ENCODE peak calls at places on chromosomes 6 and 20, in four cellular contexts. I, Z, V and Y are unnamed samples.

GRCh38 chr6:154509421-154510143 is 903 bp downstream of the CNKSR3 start:
- DNase-seq in I (no peak), Z (peak; percentile 58), V (peak; percentile 49), Y (peak; percentile 28)

GRCh38 chr20:37295595-37295994 is 6.1 kb downstream of the MANBAL start:
- DNase-seq in I (no peak), Z (peak; percentile 35), V (no peak), Y (no peak)

GRCh38 chr6:27605401-27606342 is 132.8 kb upstream of the ZNF184 start:
- DNase-seq in I (no peak), Z (peak; percentile 95), V (no peak), Y (no peak)

GRCh38 chr6:158040051-158040803 is 58.6 kb downstream of the SYNJ2 start:
- DNase-seq in I (peak; percentile 85), Z (peak; percentile 99), V (peak; percentile 97), Y (peak; percentile 53)

GRCh38 chr20:44603327-44603726 is 20.9 kb downstream of the PKIG start:
- DNase-seq in I (no peak), Z (no peak), V (no peak), Y (no peak)

GRCh38 chr20:18705490-18705889 is 108.1 kb upstream of the SCP2D1 start:
- DNase-seq in I (peak; percentile 89), Z (peak; percentile 65), V (no peak), Y (no peak)

GRCh38 chr20:59253779-59254319 is 46.6 kb upstream of the EDN3 start:
- DNase-seq in I (no peak), Z (peak; percentile 58), V (peak; percentile 32), Y (no peak)

GRCh38 chr6:27163858-27164257 is 83.6 kb upstream of the PRSS16 start:
- DNase-seq in I (no peak), Z (no peak), V (no peak), Y (no peak)

GRCh38 chr6:160952633-160953281 is 38.8 kb upstream of the MAP3K4 start:
- DNase-seq in I (no peak), Z (no peak), V (no peak), Y (no peak)

GRCh38 chr20:19381947-19382346 is 169.5 kb downstream of the SLC24A3 start:
- DNase-seq in I (no peak), Z (no peak), V (no peak), Y (no peak)

GRCh38 chr6:155050311-155050710 is 55.2 kb downstream of the TIAM2 start:
- DNase-seq in I (no peak), Z (peak; percentile 67), V (no peak), Y (no peak)

GRCh38 chr20:10304474-10305046 is 85.9 kb downstream of the SNAP25 start:
- DNase-seq in I (no peak), Z (no peak), V (no peak), Y (no peak)

GRCh38 chr20:32515631-32516101 is 69.5 kb downstream of the NOL4L start:
- DNase-seq in I (no peak), Z (no peak), V (no peak), Y (no peak)

GRCh38 chr20:2168946-2169345 is 67.3 kb downstream of the STK35 start:
- DNase-seq in I (no peak), Z (no peak), V (no peak), Y (no peak)

GRCh38 chr6:12051861-12052368 is 39.8 kb downstream of the HIVEP1 start:
- DNase-seq in I (no peak), Z (peak; percentile 51), V (no peak), Y (no peak)

GRCh38 chr6:15246217-15247211 is 645 bp downstream of the JARID2 start:
- DNase-seq in I (no peak), Z (no peak), V (no peak), Y (no peak)

GRCh38 chr6:15911753-15912504 is 217.0 kb upstream of the MYLIP start:
- DNase-seq in I (no peak), Z (no peak), V (no peak), Y (no peak)

GRCh38 chr6:85136310-85136709 is 313.6 kb upstream of the NT5E start:
- DNase-seq in I (no peak), Z (no peak), V (no peak), Y (no peak)

GRCh38 chr6:113723182-113723581 is 134.0 kb upstream of the MARCKS start:
- DNase-seq in I (no peak), Z (no peak), V (no peak), Y (no peak)

GRCh38 chr20:37864275-37864674 is 38.7 kb upstream of the VSTM2L start:
- DNase-seq in I (no peak), Z (no peak), V (no peak), Y (no peak)

GRCh38 chr6:108878942-108879341 is 30.7 kb downstream of the ARMC2 start:
- DNase-seq in I (no peak), Z (no peak), V (no peak), Y (no peak)

GRCh38 chr6:63750400-63750799 is 114.8 kb downstream of the PHF3 start:
- DNase-seq in I (no peak), Z (no peak), V (no peak), Y (no peak)

GRCh38 chr20:8860011-8860495 is 208.8 kb upstream of the PLCB4 start:
- DNase-seq in I (peak; percentile 56), Z (peak; percentile 71), V (no peak), Y (no peak)

GRCh38 chr6:118100763-118101162 is 193.7 kb downstream of the SLC35F1 start:
- DNase-seq in I (no peak), Z (no peak), V (no peak), Y (no peak)

GRCh38 chr6:16688984-16689636 is 72.2 kb downstream of the ATXN1 start:
- DNase-seq in I (no peak), Z (peak; percentile 91), V (peak; percentile 49), Y (no peak)